ENCODE peak calls at places on chromosomes 5 and 9, in four cellular contexts. U is IMR-90, S is HCT116, E is H1. D is an unnamed sample.

GRCh38 chr9:113245894-113246293 is 24.6 kb downstream of the SLC31A1 start:
- DNase-seq in E (no peak), U (no peak), S (no peak), D (no peak)

GRCh38 chr5:44389410-44389879 is at the start of gene FGF10:
- DNase-seq in U (no peak), E (peak), S (no peak), D (no peak)

GRCh38 chr5:67042586-67043133 is 153.9 kb downstream of the CD180 start:
- DNase-seq in E (no peak), U (no peak), S (no peak), D (no peak)

GRCh38 chr9:84990416-84990815 is 320.9 kb downstream of the NTRK2 start:
- DNase-seq in E (no peak), U (no peak), S (no peak), D (no peak)

GRCh38 chr5:178477224-178478201 is 112.7 kb downstream of the COL23A1 start:
- DNase-seq in E (no peak), U (no peak), S (no peak), D (no peak)

GRCh38 chr5:95759005-95759404 is 27.9 kb downstream of the RHOBTB3 start:
- DNase-seq in U (no peak), E (no peak), S (no peak), D (peak)

GRCh38 chr9:64773491-64773931 is 511.5 kb downstream of the FOXD4L5 start:
- DNase-seq in U (no peak), E (no peak), S (no peak), D (no peak)

GRCh38 chr9:30775236-30775635 is 1609.2 kb upstream of the ACO1 start:
- DNase-seq in U (no peak), S (no peak), E (no peak), D (no peak)

GRCh38 chr5:96691503-96692303 is 29.5 kb downstream of the CAST start:
- DNase-seq in E (no peak), U (peak), S (no peak), D (no peak)

GRCh38 chr5:172321593-172321992 is 38.0 kb upstream of the UBTD2 start:
- DNase-seq in E (no peak), U (no peak), S (no peak), D (no peak)

GRCh38 chr5:115815006-115815692 is 1.3 kb downstream of the CDO1 start:
- DNase-seq in E (no peak), U (no peak), S (no peak), D (no peak)

GRCh38 chr9:113798062-113799030 is 77.8 kb upstream of the ZNF618 start:
- DNase-seq in U (peak), E (no peak), S (no peak), D (no peak)

GRCh38 chr9:101307041-101307440 is 77.8 kb downstream of the BAAT start:
- DNase-seq in S (no peak), U (no peak), E (no peak), D (no peak)

GRCh38 chr9:34332370-34332964 is 3.1 kb downstream of the NUDT2 start:
- DNase-seq in E (no peak), U (peak), S (peak), D (peak)

GRCh38 chr5:8102714-8103113 is 233.8 kb downstream of the MTRR start:
- DNase-seq in S (no peak), U (no peak), E (no peak), D (no peak)

GRCh38 chr5:30156156-30156555 is 1037.3 kb upstream of the CDH6 start:
- DNase-seq in U (no peak), S (no peak), E (no peak), D (no peak)

GRCh38 chr5:14068136-14068535 is 75.0 kb upstream of the TRIO start:
- DNase-seq in U (peak), E (no peak), S (no peak), D (no peak)

GRCh38 chr5:113804264-113804663 is 290.8 kb downstream of the YTHDC2 start:
- DNase-seq in E (no peak), U (peak), S (no peak), D (no peak)

GRCh38 chr5:95615164-95615467 is 4.8 kb upstream of the GPR150 start:
- DNase-seq in E (no peak), U (no peak), S (no peak), D (no peak)

GRCh38 chr5:121189569-121190305 is 661.9 kb upstream of the FTMT start:
- DNase-seq in U (peak), E (no peak), S (no peak), D (no peak)

GRCh38 chr5:64635056-64635686 is 55.1 kb upstream of the SHISAL2B start:
- DNase-seq in U (peak), E (no peak), S (peak), D (peak)

GRCh38 chr9:113933671-113934070 is 57.6 kb downstream of the ZNF618 start:
- DNase-seq in U (no peak), E (no peak), S (no peak), D (no peak)

GRCh38 chr5:65952259-65952658 is 25.9 kb downstream of the ERBIN start:
- DNase-seq in E (no peak), U (no peak), S (no peak), D (no peak)

GRCh38 chr9:134059661-134060395 is 8.0 kb downstream of the BRD3 start:
- DNase-seq in E (no peak), S (no peak), U (no peak), D (no peak)

GRCh38 chr5:80346055-80346454 is 26.3 kb downstream of the SPZ1 start:
- DNase-seq in E (peak), U (no peak), S (peak), D (peak)

GRCh38 chr5:79149432-79149831 is 37.8 kb downstream of the BHMT start:
- DNase-seq in U (peak), E (no peak), S (no peak), D (no peak)

GRCh38 chr5:64800926-64801325 is 32.2 kb downstream of the CWC27 start:
- DNase-seq in S (no peak), E (no peak), U (no peak), D (no peak)

GRCh38 chr9:125889524-125890473 is 142.6 kb downstream of the PBX3 start:
- DNase-seq in S (no peak), E (no peak), U (peak), D (peak)

GRCh38 chr5:173646684-173647083 is 30.2 kb upstream of the BOD1 start:
- DNase-seq in S (no peak), E (no peak), U (no peak), D (no peak)

GRCh38 chr9:88539246-88539645 is 4.3 kb downstream of the NXNL2 start:
- DNase-seq in U (no peak), S (no peak), E (no peak), D (no peak)

GRCh38 chr9:88536951-88537742 is 2.2 kb downstream of the NXNL2 start:
- DNase-seq in U (no peak), S (no peak), E (no peak), D (no peak)

GRCh38 chr9:88537743-88538055 is 2.7 kb downstream of the NXNL2 start:
- DNase-seq in U (peak), S (no peak), E (no peak), D (peak)

GRCh38 chr9:88540364-88540763 is 5.4 kb downstream of the NXNL2 start:
- DNase-seq in S (no peak), U (no peak), E (no peak), D (no peak)

GRCh38 chr9:88538311-88539085 is 3.5 kb downstream of the NXNL2 start:
- DNase-seq in E (no peak), S (no peak), U (no peak), D (no peak)
- TF ChIP-seq CEBPB in E (no peak), S (no peak), U (no peak), D (no peak)

DNA sequence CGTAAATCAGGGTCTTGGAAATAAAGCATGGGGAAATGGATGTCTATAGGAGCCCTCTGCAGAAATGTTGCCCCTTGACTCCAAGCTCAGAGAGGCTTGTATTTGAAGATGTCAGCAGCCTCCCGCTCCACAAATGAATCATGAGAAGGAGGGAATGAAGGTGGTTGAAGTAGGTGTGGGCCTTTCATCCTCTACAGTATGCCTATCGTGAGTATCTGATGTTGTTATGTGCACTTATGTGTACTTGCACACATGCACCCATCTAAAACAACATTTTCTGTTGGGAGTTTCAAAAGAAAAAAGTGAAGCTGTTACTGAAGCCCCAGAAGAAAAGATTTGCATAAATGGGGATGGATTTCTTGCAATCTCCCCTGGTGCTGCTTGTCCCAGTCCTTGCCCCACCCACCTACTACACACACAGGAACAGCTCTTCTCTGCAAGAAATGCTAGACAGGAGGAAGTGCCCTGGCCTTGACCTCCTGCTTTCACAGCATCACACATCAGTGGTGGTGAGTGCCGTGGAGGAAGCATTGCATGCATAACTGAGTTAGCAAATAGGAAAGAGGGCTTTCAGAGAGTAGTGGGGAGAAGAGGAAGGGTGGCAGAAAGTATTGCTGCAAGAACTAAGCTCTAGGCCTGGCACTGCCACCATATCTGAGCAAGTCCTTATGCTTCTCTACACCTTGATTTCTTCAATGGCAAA is 156.1 kb downstream of the SNX18 start:
- DNase-seq in U (peak), S (no peak), E (no peak), D (no peak)
- TF ChIP-seq CEBPB in U (no peak), S (no peak), E (no peak), D (no peak)

GRCh38 chr5:41522193-41522786 is 11.9 kb upstream of the PLCXD3 start:
- DNase-seq in E (no peak), U (no peak), S (no peak), D (no peak)

GRCh38 chr5:41519801-41520200 is 9.4 kb upstream of the PLCXD3 start:
- DNase-seq in U (no peak), S (no peak), E (no peak), D (no peak)

DNA sequence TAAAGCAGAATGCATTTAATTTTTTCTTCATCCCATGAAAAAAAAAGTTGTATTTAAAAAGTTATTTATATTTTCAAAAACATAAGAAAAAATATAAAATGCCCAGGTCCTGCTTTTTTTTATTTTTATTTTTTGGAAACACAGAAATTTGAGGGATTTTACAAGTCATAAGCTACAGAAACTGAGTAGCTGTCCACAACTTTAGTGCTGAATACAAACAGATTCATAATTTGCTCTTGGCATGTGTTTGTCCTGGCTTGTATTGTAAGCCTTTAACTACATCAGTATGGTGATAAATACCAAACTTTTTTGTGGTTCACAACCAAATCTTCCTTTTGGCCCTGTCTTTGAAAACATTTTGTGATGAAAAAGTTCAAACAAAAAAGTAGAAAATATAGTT is 7.5 kb upstream of the PLCXD3 start:
- DNase-seq in S (no peak), E (no peak), U (peak), D (no peak)
- TF ChIP-seq CEBPB in S (no peak), E (no peak), U (no peak), D (no peak)

DNA sequence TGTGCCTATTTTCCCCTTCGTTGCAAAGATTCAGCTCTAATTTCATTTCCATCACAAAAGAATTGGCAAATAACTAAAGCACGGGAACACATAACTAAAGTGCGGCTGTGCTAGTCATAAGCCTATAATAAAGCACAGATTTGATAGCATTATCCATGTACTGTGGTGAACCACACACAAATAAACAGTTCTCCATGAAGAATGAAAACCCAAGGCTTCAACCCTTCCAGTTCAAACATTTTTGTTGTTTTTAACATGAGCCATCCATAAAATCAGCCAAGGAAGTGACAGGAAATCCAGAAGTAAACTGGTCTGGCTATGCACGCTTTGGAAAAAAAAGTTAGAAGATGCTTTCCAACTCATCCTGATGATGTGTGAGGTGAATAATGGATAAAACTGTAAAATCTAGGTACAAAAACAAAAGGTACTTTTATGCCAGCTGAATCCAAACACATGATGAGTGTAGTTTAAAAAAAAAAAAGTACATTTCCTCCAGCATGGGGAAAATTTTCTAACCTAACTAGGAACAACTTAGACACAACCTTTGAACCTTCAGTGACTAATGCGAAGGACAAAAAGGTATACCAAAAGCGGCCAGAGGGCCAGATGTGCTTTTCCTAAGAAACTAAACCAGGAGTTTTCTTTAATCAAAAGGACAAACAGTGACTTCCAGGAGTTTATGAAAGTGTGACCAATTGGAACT is 10.2 kb downstream of the ZNF608 start:
- DNase-seq in E (no peak), U (peak), S (no peak), D (no peak)
- TF ChIP-seq CEBPB in E (no peak), U (peak), S (no peak), D (no peak)

GRCh38 chr9:72309366-72310133 is 55.5 kb downstream of the ZFAND5 start:
- DNase-seq in S (no peak), E (no peak), U (no peak), D (no peak)

GRCh38 chr9:72315510-72316287 is 49.3 kb downstream of the ZFAND5 start:
- DNase-seq in U (peak), E (no peak), S (no peak), D (peak)

GRCh38 chr9:72313507-72313906 is 51.5 kb downstream of the ZFAND5 start:
- DNase-seq in E (no peak), S (no peak), U (no peak), D (no peak)

GRCh38 chr9:72312563-72312962 is 52.4 kb downstream of the ZFAND5 start:
- DNase-seq in S (no peak), U (no peak), E (no peak), D (no peak)

DNA sequence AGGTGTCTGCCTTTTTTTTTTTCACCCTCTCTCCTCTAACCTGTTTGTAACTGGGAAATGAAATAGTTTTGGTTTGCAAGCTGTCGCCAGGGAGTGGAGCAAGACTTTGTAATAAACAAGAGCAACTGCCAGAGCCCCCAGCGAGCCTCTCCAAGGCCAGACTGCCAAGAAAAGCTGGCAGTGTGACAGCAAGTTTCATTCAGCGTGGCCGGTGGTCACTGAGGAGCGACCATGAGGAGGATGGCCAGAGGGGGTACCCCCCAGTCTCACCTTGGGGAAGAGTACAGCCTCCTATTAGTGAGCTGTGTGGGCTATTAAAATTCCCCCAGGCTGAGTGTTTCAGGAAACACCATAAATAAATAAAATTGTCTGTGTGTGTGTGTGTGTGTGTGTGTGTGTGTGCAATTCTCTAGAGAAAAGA is 49.9 kb downstream of the ZFAND5 start:
- DNase-seq in E (no peak), U (peak), S (no peak), D (peak)
- TF ChIP-seq CEBPB in E (no peak), U (no peak), S (peak), D (peak)

DNA sequence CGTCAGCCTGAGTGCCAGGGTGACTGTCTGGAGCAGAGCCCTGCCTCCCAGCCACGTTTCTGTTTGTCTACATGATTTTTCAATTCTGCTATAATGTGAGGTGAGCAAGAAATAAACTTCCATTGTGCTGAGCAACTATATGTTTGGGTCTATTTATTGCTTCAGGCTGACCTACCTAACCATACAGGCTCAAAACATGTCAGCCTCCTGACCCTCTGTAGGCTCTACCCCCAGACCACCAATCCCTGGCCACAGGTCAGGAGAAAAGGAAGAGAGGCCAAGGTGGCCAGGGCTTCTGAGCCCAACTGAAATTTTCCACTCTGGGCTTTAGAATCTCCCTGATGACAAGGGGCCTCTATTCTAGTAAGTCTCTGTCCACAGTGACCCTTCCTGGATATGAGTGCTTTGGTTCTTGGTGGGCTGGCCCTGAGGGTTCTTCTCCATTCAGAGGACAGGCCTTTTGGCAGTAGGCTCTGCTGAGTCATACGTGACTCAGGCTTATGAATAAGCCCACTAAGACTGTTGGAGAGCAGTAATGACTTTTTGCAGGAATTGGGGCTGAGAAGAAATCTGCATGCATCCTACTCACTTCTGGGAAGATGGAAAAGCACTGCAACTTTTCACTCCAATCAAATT is 117.2 kb upstream of the TBCA start:
- DNase-seq in S (peak), U (peak), E (no peak), D (peak)
- TF ChIP-seq CEBPB in S (no peak), U (no peak), E (no peak), D (peak)